ENCODE peak calls at places on chromosome 3, in six cellular contexts. R is K562, X is transverse colon, T is uterus, F is heart left ventricle, Y is IMR-90. U is an unnamed sample. For H3K36me3, the result is how much of the 10 kb centered on the place peaks cover.

GRCh38 chr3:195004512-195005250 is 266.3 kb downstream of the XXYLT1 start:
- DNase-seq in R (no peak), X (no peak), T (no peak), F (peak), Y (no peak), U (peak)

GRCh38 chr3:1191061-1191460 is 98.2 kb downstream of the CNTN6 start:
- DNase-seq in R (no peak), X (no peak), T (no peak), F (no peak), Y (no peak), U (no peak)

GRCh38 chr3:138300657-138301056 is 29.0 kb downstream of the NME9 start:
- DNase-seq in R (no peak), X (no peak), T (no peak), F (no peak), Y (no peak), U (no peak)

GRCh38 chr3:189096092-189096491 is 75.7 kb upstream of the TPRG1 start:
- DNase-seq in R (no peak), X (no peak), T (no peak), F (no peak), Y (no peak), U (no peak)

GRCh38 chr3:195195321-195196209 is 75.4 kb downstream of the XXYLT1 start:
- DNase-seq in R (no peak), X (no peak), T (peak), F (no peak), Y (no peak), U (no peak)

GRCh38 chr3:195595778-195596531 is 12.2 kb upstream of the APOD start:
- DNase-seq in R (no peak), X (no peak), T (no peak), F (no peak), Y (no peak), U (peak)

GRCh38 chr3:53938645-53939044 is 47.0 kb upstream of the SELENOK start:
- DNase-seq in R (peak), X (peak), T (no peak), F (no peak), Y (peak), U (no peak)

GRCh38 chr3:180250172-180250571 is 213.4 kb upstream of the PEX5L start:
- DNase-seq in R (no peak), X (no peak), T (no peak), F (no peak), Y (peak), U (no peak)

GRCh38 chr3:129228891-129229585 is 20.4 kb upstream of the COPG1 start:
- DNase-seq in R (peak), X (no peak), T (no peak), F (peak), Y (peak), U (no peak)

GRCh38 chr3:101809178-101810022 is 30.4 kb downstream of the NXPE3 start:
- DNase-seq in R (peak), X (peak), T (no peak), F (no peak), Y (peak), U (no peak)

GRCh38 chr3:40324621-40325020 is 15.1 kb downstream of the EIF1B start:
- DNase-seq in R (no peak), X (no peak), T (no peak), F (no peak), Y (no peak), U (no peak)

GRCh38 chr3:69212411-69213160 is 90.2 kb upstream of the LMOD3 start:
- DNase-seq in R (no peak), X (no peak), T (no peak), F (no peak), Y (peak), U (no peak)

GRCh38 chr3:69218079-69218478 is 95.7 kb upstream of the LMOD3 start:
- DNase-seq in R (no peak), X (no peak), T (no peak), F (no peak), Y (no peak), U (no peak)

GRCh38 chr3:69214241-69214640 is 91.8 kb upstream of the LMOD3 start:
- DNase-seq in R (no peak), X (no peak), T (no peak), F (no peak), Y (no peak), U (no peak)

GRCh38 chr3:69219101-69219708 is 96.8 kb upstream of the LMOD3 start:
- DNase-seq in R (no peak), X (no peak), T (no peak), F (no peak), Y (no peak), U (no peak)

DNA sequence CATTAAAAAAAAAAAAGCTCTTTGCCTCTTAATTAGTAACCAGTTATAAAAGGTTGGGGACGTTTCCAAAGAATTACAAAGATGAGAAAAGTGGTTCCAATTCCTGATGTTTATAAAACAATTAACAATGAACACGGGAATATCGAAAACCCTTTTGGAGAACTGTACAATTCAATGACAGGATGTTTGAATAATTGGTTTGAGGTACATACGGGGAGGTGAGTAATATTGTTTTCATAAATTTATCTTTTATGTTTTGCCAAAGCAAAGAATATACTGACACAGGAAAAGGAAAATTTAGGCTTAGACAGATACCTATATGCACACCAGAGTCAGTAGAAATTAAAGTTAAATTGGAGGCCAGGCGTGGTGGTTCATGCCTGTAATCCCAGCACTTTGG is 94.6 kb upstream of the LMOD3 start:
- DNase-seq in R (no peak), X (no peak), T (no peak), F (no peak), Y (no peak), U (no peak)
- H3K36me3 ChIP-seq in R (under half), X (under half), T (under half), F (under half), Y (under half), U (half or more)

DNA sequence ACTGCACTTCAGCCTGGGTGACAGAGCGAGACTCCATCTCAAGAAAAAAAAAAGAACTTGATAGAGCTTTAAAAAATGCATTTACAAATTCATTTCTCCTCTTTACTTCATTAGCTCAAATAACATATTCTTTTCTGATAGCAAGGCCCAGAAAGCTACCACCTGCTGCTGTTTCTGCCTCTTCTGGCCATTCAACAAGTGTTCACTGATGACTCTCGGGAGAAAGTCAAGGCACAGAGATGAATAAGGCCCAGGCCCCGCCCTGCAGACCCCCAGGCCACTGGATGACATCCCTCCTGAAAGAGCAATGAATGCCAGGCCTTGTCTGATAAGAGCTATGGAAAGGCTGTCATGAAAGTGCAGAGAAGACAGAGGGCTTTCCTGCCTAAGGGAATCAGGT is 13.6 kb upstream of the TSEN2 start:
- DNase-seq in R (no peak), X (no peak), T (no peak), F (no peak), Y (no peak), U (no peak)
- H3K27ac ChIP-seq in R (no peak), X (no peak), T (no peak), F (no peak), Y (no peak), U (peak)

GRCh38 chr3:157477441-157477840 is 25.8 kb downstream of the VEPH1 start:
- DNase-seq in R (no peak), X (no peak), T (no peak), F (no peak), Y (peak), U (no peak)
- TF ChIP-seq CTCF in R (no peak), X (no peak), T (no peak), F (no peak), Y (no peak), U (no peak)

GRCh38 chr3:5202267-5202666 is 14.8 kb downstream of the EDEM1 start:
- DNase-seq in R (no peak), X (no peak), T (no peak), F (no peak), Y (no peak), U (no peak)
- H3K36me3 ChIP-seq in R (half or more), X (half or more), T (under half), F (under half), Y (under half), U (half or more)

DNA sequence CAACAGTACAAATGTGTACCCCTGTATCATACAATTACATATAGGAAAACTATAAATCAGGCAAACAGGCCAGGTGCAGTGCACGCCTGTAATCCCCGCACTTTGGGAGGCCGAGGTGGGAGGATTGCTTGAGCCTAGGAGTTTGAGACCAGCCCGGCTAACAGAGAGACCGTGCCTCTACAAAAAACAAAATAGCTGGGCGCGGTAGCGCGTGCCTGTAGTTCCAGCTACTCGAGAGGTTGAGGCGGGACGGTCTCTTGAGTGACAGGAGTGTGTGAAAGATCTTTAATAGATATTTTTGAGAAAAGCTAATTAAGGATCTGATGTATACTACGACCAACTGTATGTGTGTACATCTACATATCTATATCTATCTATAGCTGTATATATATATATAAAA is 33.8 kb upstream of the BDH1 start:
- DNase-seq in R (no peak), X (no peak), T (no peak), F (no peak), Y (no peak), U (no peak)
- H3K27ac ChIP-seq in R (no peak), X (peak), T (no peak), F (no peak), Y (no peak), U (no peak)

DNA sequence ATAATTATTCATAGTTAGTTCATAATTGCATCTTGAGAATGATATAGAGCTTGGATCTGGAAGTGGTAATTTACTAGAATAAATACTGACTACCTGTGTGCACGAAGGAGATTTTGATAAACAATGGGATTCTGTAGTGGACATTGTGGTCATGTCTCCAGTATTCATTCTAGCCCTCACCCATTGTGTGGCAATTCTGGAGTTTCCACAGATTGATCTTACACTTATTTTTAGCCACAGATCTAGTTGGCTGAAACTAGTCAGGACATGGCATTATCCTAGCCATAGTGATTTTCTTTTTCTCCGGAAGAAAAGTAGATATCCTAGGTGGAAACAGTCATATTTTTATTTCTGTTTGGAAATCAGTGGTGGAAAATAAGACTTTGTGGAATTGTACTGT is 833.1 kb downstream of the NAALADL2 start:
- DNase-seq in R (no peak), X (no peak), T (no peak), F (no peak), Y (peak), U (no peak)
- TF ChIP-seq CTCF in R (no peak), X (no peak), T (no peak), F (no peak), Y (no peak), U (no peak)

DNA sequence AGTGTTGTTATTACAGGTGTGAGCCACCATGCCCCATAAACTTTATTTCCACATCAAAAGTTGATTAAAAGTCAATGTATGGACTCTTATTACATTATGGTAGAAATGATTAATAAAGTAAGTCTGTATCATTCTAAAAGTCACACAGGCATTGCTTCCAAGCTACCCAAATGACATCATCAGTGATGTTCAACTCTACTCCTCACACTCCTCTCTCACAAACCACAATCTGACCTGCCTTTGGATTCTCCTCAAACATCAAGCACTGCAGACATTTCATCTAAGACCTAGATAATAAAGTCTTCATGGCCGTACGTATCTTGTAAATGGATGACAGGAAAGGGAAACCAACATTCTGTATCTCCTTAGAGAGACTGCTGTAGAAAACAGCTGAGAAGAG is 68.0 kb downstream of the SMARCC1 start:
- DNase-seq in R (no peak), X (no peak), T (no peak), F (no peak), Y (peak), U (no peak)
- H3K36me3 ChIP-seq in R (half or more), X (under half), T (under half), F (under half), Y (under half), U (half or more)

DNA sequence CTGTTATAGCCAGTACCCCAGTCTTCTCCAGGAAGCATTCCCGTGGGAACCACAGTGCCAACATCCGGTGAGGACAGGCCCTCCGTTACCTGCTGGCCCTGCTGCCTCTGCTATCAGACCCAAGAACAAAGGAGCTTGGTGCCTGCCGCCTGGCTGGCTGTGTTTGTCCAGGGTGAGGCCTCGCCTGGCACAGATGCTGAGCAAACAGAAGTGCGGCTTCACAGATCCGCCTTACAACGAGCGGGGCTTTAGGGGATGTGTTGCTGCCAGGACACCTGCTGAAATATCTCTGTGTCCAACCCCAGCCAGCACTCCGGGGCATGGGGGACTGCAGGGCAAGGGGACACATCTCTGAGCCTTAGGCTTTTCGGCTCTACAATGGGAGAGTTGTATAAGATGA is 2.2 kb upstream of the EPHB3 start:
- DNase-seq in R (no peak), X (peak), T (no peak), F (no peak), Y (no peak), U (no peak)
- H3K27ac ChIP-seq in R (no peak), X (peak), T (no peak), F (no peak), Y (no peak), U (no peak)